ENCODE peak calls at places on chromosomes 7 and 10, in five cellular contexts. F is K562, A is WTC11, O is H1, C is HepG2. R is an unnamed sample.

GRCh38 chr7:121132940-121133339 is 144.4 kb downstream of the CPED1 start:
- DNase-seq in F (no peak), A (no peak), O (no peak), C (no peak), R (no peak)

GRCh38 chr7:81767883-81768282 is 2.0 kb downstream of the HGF start:
- DNase-seq in F (no peak), A (no peak), O (no peak), C (no peak), R (no peak)

GRCh38 chr7:122301858-122302745 is 2.4 kb downstream of the FEZF1 start:
- DNase-seq in F (no peak), A (peak), O (peak), C (no peak), R (no peak)

GRCh38 chr10:98427011-98427515 is 12.1 kb upstream of the PYROXD2 start:
- DNase-seq in F (no peak), A (no peak), O (no peak), C (no peak), R (no peak)

GRCh38 chr7:128260069-128260468 is 19.0 kb downstream of the LEP start:
- DNase-seq in F (no peak), A (no peak), O (no peak), C (no peak), R (no peak)

GRCh38 chr7:108246227-108246837 is 116.2 kb upstream of the LAMB4 start:
- DNase-seq in F (peak), A (no peak), O (no peak), C (peak), R (peak)

GRCh38 chr10:96560970-96561887 is 25.6 kb downstream of the TM9SF3 start:
- DNase-seq in F (no peak), A (no peak), O (no peak), C (no peak), R (no peak)

GRCh38 chr10:104059364-104059763 is 26.3 kb downstream of the COL17A1 start:
- DNase-seq in F (no peak), A (peak), O (peak), C (no peak), R (no peak)

GRCh38 chr7:951881-952547 is 2.5 kb downstream of the ADAP1 start:
- DNase-seq in F (no peak), A (no peak), O (no peak), C (no peak), R (no peak)

GRCh38 chr7:135723411-135723810 is 4.6 kb downstream of the SLC13A4 start:
- DNase-seq in F (no peak), A (no peak), O (no peak), C (no peak), R (no peak)

GRCh38 chr7:31109751-31110150 is 57.6 kb downstream of the ADCYAP1R1 start:
- DNase-seq in F (no peak), A (no peak), O (peak), C (no peak), R (no peak)

GRCh38 chr7:100013328-100013676 is 2.1 kb upstream of the ZKSCAN1 start:
- DNase-seq in F (no peak), A (no peak), O (no peak), C (no peak), R (no peak)

GRCh38 chr7:92781117-92781720 is 55.2 kb downstream of the CDK6 start:
- DNase-seq in F (no peak), A (no peak), O (no peak), C (peak), R (no peak)

GRCh38 chr7:27992092-27992491 is 188.5 kb downstream of the JAZF1 start:
- DNase-seq in F (no peak), A (no peak), O (no peak), C (no peak), R (no peak)

GRCh38 chr7:16423761-16424160 is 2.4 kb upstream of the CRPPA start:
- DNase-seq in F (no peak), A (no peak), O (no peak), C (no peak), R (no peak)

GRCh38 chr10:51867956-51868355 is 168.6 kb upstream of the CSTF2T start:
- DNase-seq in F (no peak), A (no peak), O (no peak), C (no peak), R (no peak)

GRCh38 chr10:13712799-13713581 is 126.2 kb downstream of the PRPF18 start:
- DNase-seq in F (peak), A (no peak), O (no peak), C (no peak), R (peak)

GRCh38 chr7:75623390-75624133 is 115.2 kb downstream of the HIP1 start:
- DNase-seq in F (no peak), A (peak), O (no peak), C (no peak), R (no peak)

GRCh38 chr10:93481931-93482834 is at the start of gene MYOF:
- DNase-seq in F (peak), A (peak), O (peak), C (peak), R (peak)

GRCh38 chr10:77165445-77166316 is 471.9 kb downstream of the KCNMA1 start:
- DNase-seq in F (peak), A (peak), O (peak), C (peak), R (peak)

GRCh38 chr7:23680417-23681405 is 712 bp downstream of the FAM221A start:
- DNase-seq in F (no peak), A (peak), O (peak), C (no peak), R (no peak)

GRCh38 chr7:107659666-107660065 is 962 bp upstream of the SLC26A4 start:
- DNase-seq in F (peak), A (no peak), O (no peak), C (no peak), R (no peak)

GRCh38 chr7:70630647-70631457 is 501.1 kb upstream of the GALNT17 start:
- DNase-seq in F (no peak), A (no peak), O (no peak), C (no peak), R (no peak)

GRCh38 chr7:96135241-96135640 is 186.7 kb downstream of the SLC25A13 start:
- DNase-seq in F (no peak), A (no peak), O (no peak), C (no peak), R (no peak)

GRCh38 chr7:2717293-2717904 is 29.4 kb downstream of the AMZ1 start:
- DNase-seq in F (peak), A (no peak), O (no peak), C (no peak), R (no peak)

GRCh38 chr10:12416396-12417090 is 67.2 kb downstream of the CAMK1D start:
- DNase-seq in F (no peak), A (no peak), O (no peak), C (no peak), R (no peak)

GRCh38 chr7:17968791-17969715 is 28.8 kb upstream of the SNX13 start:
- DNase-seq in F (no peak), A (no peak), O (no peak), C (no peak), R (no peak)

GRCh38 chr10:71842856-71843530 is 8.1 kb downstream of the PSAP start:
- DNase-seq in F (peak), A (no peak), O (no peak), C (no peak), R (no peak)

GRCh38 chr10:111439034-111439842 is 362.4 kb downstream of the ADRA2A start:
- DNase-seq in F (no peak), A (no peak), O (no peak), C (no peak), R (no peak)

GRCh38 chr7:27872281-27873005 is 132.5 kb downstream of the TAX1BP1 start:
- DNase-seq in F (no peak), A (no peak), O (no peak), C (no peak), R (no peak)

GRCh38 chr10:110411047-110411410 is 86.7 kb upstream of the DUSP5 start:
- DNase-seq in F (no peak), A (no peak), O (no peak), C (no peak), R (no peak)

GRCh38 chr10:32060372-32060771 is 4.1 kb upstream of the KIF5B start:
- DNase-seq in F (no peak), A (no peak), O (no peak), C (no peak), R (no peak)

DNA sequence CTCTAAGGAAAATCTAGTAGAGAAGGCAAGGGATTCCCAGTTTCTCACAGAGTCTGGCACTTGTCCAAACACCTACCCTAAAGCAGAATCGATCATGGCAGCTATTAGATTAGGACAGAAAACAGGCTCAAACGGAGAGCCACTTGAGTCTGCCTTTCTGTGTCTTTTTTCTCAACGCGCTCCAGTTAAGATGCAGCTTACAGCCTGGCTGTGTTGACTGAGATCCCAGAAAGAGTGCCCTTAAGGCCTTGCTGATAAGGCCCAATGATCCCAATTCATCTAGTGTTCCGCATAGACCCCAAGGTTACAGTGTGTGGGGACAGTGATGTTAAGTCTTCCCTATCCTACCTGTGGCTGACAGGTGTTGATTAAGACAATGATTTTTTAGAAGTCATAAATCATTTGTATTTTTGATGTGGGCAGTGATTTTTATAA is 974 bp downstream of the TMEM106B start:
- DNase-seq in F (peak), A (no peak), O (no peak), C (peak), R (no peak)
- TF ChIP-seq ATF2 in F (no peak), A (no peak), O (no peak), C (no peak), R (no peak)

GRCh38 chr7:34759477-34760125 is 101.6 kb downstream of the NPSR1 start:
- DNase-seq in F (peak), A (no peak), O (no peak), C (peak), R (no peak)
- TF ChIP-seq ATF2 in F (no peak), A (no peak), O (no peak), C (no peak), R (no peak)

DNA sequence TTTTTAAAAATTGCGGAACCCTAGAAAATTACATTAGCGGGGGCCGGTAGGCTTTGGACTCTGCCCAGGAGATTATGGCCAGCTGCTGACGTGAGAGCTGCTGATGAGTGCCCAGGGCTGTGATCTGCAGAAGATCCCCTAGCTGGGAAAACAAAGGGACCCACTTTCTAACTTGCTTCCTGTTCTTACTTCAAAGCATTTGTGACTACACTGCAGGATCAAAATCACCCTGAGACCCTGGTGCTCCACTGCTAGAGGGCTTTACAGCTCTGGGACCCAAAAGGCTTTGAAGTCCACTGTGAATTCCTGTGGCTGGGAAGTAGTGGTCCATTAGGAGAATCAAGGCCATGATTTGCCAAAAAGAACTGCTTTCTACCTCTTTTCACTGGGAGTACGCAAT is 499.4 kb upstream of the AKR1E2 start:
- DNase-seq in F (no peak), A (no peak), O (no peak), C (no peak), R (no peak)
- TF ChIP-seq ATF2 in F (no peak), A (no peak), O (no peak), C (no peak), R (no peak)

DNA sequence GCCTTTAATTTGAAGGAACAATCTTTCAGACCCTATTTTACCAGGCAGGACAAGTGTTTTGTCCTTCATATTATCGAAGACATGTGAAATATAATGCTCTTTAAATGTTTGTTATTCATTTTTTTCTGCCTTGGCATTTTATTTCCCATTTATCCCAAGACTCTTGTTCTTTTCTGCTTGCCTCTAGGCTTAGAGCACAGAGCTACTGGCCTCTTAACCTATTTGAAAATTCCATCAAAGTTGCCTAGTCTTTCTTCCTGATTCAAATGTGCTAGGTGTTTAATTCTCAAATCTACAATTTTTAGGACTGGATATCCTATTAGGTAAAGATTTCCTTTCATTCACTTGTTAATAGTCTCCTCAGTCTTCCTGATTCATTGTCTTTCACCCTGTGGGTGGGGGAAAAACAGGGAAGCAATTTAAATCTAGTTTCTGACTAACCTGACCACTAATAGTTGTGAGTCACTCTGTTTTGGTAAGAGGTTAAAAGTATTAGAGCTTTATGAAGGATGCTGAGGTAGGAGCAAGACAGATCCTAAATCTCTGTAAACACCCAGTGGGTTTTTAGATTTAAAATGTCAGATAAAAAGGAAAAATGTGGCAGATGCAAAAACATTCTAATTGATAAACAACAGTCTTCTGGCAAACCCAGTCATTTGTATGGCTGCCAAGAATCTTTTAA is 1.5 kb downstream of the LIPK start:
- DNase-seq in F (no peak), A (no peak), O (no peak), C (no peak), R (no peak)
- TF ChIP-seq ATF2 in F (no peak), A (no peak), O (no peak), C (no peak), R (peak)

GRCh38 chr7:4645241-4645640 is 36.9 kb upstream of the FOXK1 start:
- DNase-seq in F (no peak), A (no peak), O (no peak), C (no peak), R (no peak)

GRCh38 chr7:4653771-4654170 is 28.3 kb upstream of the FOXK1 start:
- DNase-seq in F (no peak), A (no peak), O (no peak), C (no peak), R (no peak)

GRCh38 chr7:4648111-4648510 is 34.0 kb upstream of the FOXK1 start:
- DNase-seq in F (no peak), A (no peak), O (no peak), C (no peak), R (no peak)

GRCh38 chr7:4655311-4655710 is 26.8 kb upstream of the FOXK1 start:
- DNase-seq in F (no peak), A (no peak), O (no peak), C (no peak), R (no peak)

DNA sequence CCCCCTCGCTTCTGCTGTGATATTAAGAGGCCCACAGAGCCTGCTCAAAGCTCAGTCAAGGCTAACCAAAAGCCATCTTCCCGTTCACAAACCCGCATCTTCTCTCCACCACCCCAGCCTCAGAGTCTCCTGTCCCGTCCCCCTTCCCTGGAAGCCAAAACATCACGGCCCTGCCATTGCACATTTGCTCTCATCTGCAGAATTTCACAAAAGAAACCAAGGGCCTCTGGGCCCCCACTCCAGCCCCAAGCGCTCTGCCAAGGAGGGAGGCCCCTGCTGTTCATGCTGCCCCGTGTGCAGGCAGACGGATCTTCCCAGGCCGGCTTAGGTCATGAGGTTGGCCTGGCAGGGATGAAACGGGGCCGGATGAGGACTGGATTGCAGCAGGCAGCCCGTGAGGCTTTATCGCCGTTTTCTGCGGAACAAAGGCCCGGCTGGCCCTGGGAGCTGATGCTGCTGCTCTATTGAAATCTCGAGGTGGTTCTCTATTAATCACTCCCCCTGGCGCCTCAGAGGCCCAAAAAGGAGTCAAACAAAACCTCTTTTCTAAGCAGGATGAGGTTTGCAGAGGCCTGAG is 31.5 kb upstream of the FOXK1 start:
- DNase-seq in F (no peak), A (peak), O (peak), C (peak), R (no peak)
- TF ChIP-seq ATF2 in F (no peak), A (no peak), O (no peak), C (no peak), R (no peak)

DNA sequence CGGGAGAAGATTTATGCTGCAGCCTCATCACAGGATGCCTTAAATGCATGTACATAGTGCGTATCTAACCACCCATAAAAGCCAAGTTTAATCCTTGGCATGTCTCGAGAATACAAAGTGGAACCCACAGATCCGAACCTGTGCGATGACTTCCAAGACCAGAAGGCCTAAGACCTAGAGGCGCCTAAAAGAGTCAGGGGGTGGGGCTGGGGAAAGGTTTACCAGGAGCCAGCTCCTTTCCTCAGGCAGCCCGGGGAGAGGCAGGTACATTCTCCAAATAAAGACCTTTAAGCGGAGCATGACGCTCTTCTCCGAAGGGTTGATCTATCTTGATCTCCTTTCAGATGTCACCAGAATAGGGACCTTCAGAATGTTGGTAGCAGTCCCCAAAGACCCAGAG is 9.7 kb downstream of the SP8 start:
- DNase-seq in F (no peak), A (no peak), O (peak), C (no peak), R (no peak)
- TF ChIP-seq ATF2 in F (no peak), A (no peak), O (no peak), C (no peak), R (no peak)

R was measured in GM12878.